ENCODE peak calls at places on chromosomes 16 and 17, in four cellular contexts. S is GM12878, W is H1, R is HepG2. Z is an unnamed sample.

GRCh38 chr17:68291836-68292688 is 767 bp downstream of the ARSG start:
- DNase-seq in S (peak; percentile 70), W (peak; percentile 85), R (peak; percentile 77), Z (no peak)

GRCh38 chr17:74051348-74051747 is 152.1 kb upstream of the RPL38 start:
- DNase-seq in S (no peak), W (no peak), R (no peak), Z (no peak)

GRCh38 chr17:11122908-11123307 is 118.1 kb upstream of the SHISA6 start:
- DNase-seq in S (no peak), W (no peak), R (no peak), Z (no peak)

GRCh38 chr16:67842509-67843342 is 606 bp downstream of the THAP11 start:
- DNase-seq in S (no peak), W (peak; percentile 73), R (peak; percentile 61), Z (no peak)

GRCh38 chr17:78374631-78375274 is 3.7 kb upstream of the PGS1 start:
- DNase-seq in S (no peak), W (peak; percentile 73), R (no peak), Z (peak; percentile 90)

GRCh38 chr17:48624544-48625501 is 1.3 kb downstream of the HOXB9 start:
- DNase-seq in S (no peak), W (peak; percentile 80), R (no peak), Z (no peak)

GRCh38 chr17:50079334-50080095 is 15.6 kb upstream of the PDK2 start:
- DNase-seq in S (no peak), W (peak; percentile 91), R (peak; percentile 75), Z (no peak)

GRCh38 chr17:59074494-59074893 is 32.2 kb downstream of the TRIM37 start:
- DNase-seq in S (no peak), W (no peak), R (no peak), Z (no peak)

GRCh38 chr17:43368740-43369506 is 29.9 kb upstream of the ARL4D start:
- DNase-seq in S (no peak), W (peak; percentile 88), R (peak; percentile 88), Z (no peak)

GRCh38 chr16:35200662-35201061 is 1741.2 kb downstream of the TP53TG3F start:
- DNase-seq in S (no peak), W (no peak), R (no peak), Z (no peak)
- H3K9me3 ChIP-seq in S (no peaks in the 10 kb centered on the region), W (peaks cover 88% of the 10 kb centered on the region), R (peaks cover 68% of the 10 kb centered on the region), Z (no peaks in the 10 kb centered on the region)

GRCh38 chr16:13136896-13137295 is 235.5 kb downstream of the SHISA9 start:
- DNase-seq in S (no peak), W (no peak), R (no peak), Z (no peak)

GRCh38 chr16:13139661-13140241 is 238.4 kb downstream of the SHISA9 start:
- DNase-seq in S (no peak), W (no peak), R (no peak), Z (no peak)

GRCh38 chr16:13143551-13143950 is 242.2 kb downstream of the SHISA9 start:
- DNase-seq in S (no peak), W (no peak), R (no peak), Z (no peak)

GRCh38 chr16:13134843-13135242 is 233.4 kb downstream of the SHISA9 start:
- DNase-seq in S (no peak), W (no peak), R (no peak), Z (no peak)

GRCh38 chr16:13138528-13138927 is 237.1 kb downstream of the SHISA9 start:
- DNase-seq in S (no peak), W (no peak), R (no peak), Z (no peak)
- H3K4me3 ChIP-seq in S (no peak overlapping the region), W (no peak overlapping the region), R (no peak overlapping the region), Z (no peak overlapping the region)

DNA sequence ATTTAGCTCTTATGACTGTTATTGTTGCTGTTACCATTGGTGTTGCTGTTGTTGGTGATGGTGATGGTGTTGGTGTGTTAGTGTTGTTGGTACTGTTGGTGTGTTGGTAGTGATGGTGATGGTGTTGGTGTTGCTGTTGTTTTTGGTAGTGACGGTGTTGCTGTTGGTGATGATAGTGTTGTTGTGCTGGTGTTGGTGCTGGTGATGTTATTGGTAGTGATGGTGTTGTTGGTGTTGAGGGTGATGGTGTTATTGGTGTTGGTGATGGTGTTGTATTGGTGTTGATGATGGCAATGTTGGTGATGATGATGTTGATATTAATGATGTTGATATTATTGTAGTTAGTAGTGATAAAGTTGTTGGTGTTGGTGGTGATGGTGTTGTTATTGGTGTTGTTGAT is 285.7 kb upstream of the FOXF1 start:
- DNase-seq in S (no peak), W (no peak), R (no peak), Z (no peak)
- TF ChIP-seq SUZ12 in S (no peak), W (no peak), R (no peak), Z (no peak)

GRCh38 chr16:84504420-84505248 is at the start of gene MEAK7:
- DNase-seq in S (peak; percentile 86), W (peak; percentile 100), R (peak; percentile 98), Z (peak; percentile 98)

GRCh38 chr16:84507011-84507982 is 2.8 kb upstream of the MEAK7 start:
- DNase-seq in S (peak; percentile 45), W (no peak), R (no peak), Z (no peak)

GRCh38 chr16:84503751-84504395 is 586 bp downstream of the MEAK7 start:
- DNase-seq in S (no peak), W (no peak), R (no peak), Z (no peak)

GRCh38 chr16:84502581-84502980 is 1.9 kb downstream of the MEAK7 start:
- DNase-seq in S (no peak), W (no peak), R (no peak), Z (no peak)

DNA sequence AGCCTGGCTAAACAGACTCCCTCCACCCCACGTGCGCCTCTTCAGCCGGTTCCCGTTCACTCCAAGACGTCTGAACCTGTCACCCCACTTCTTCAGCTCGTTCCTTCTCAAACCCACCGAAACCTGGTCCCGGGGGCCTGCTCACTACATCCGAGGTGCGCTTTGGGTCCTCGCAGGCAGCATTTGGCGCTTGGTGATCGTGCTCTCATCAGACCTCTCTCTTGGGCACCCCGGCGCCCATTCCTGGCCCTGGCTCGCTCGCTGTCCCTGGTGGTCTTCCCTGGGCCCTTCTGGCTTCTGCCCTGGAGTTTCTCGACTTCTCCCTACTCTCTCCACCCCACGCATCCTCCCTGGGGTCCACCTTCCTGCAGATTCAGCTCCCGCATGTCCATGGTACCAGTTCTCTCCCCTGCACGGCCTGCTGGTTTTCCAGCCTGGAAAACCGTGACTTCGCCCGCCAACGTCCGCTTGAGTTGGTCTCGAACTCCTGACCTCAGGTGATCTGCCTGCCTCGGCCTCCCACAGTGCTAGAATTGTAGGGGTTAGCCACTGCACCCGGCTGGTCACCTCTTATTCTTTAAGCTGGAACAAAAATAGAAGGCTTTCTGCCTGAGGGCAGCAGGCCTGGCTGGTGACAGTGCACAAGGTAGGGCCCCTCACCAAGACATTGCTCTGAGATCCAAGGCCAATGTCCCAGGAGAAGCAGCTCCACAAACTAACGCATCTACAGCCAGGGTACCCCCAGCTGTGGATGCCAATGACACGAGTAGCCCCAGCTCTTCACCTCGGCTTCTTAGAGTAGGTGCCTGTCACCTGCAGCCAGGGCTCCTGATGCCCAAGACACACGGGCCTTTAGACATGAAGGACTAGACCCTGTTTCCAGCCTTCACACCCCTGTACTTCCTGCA is 1.0 kb upstream of the MEAK7 start:
- DNase-seq in S (no peak), W (no peak), R (no peak), Z (no peak)
- H3K9me3 ChIP-seq in S (no peaks in the 10 kb centered on the region), W (no peaks in the 10 kb centered on the region), R (no peaks in the 10 kb centered on the region), Z (no peaks in the 10 kb centered on the region)